ENCODE peak calls at places on chromosomes 6 and 20, in seven cellular contexts. W is MM.1S, D is transverse colon, N is progenitor cell of endocrine pancreas, Z is fibroblast of the aortic adventitia, T is upper lobe of right lung, U is IMR-90. J is an unnamed sample.

GRCh38 chr20:9689041-9689440 is 149.8 kb downstream of the PAK5 start:
- DNase-seq in W (no peak), D (no peak), N (no peak), Z (no peak), T (no peak), U (no peak), J (peak)

GRCh38 chr20:59452856-59453255 is 151.5 kb upstream of the PHACTR3 start:
- DNase-seq in W (no peak), D (no peak), N (no peak), Z (no peak), T (no peak), U (no peak), J (no peak)

GRCh38 chr6:26216015-26216885 is 129.0 kb downstream of the HFE start:
- DNase-seq in W (peak), D (peak), N (no peak), Z (peak), T (no peak), U (peak), J (peak)

GRCh38 chr6:7433211-7433610 is 43.6 kb downstream of the RIOK1 start:
- DNase-seq in W (no peak), D (no peak), N (no peak), Z (no peak), T (no peak), U (no peak), J (no peak)

GRCh38 chr6:131960371-131961133 is 9.4 kb upstream of the CCN2 start:
- DNase-seq in W (peak), D (no peak), N (no peak), Z (peak), T (no peak), U (peak), J (no peak)

GRCh38 chr6:35068644-35069043 is 72.5 kb downstream of the TCP11 start:
- DNase-seq in W (no peak), D (no peak), N (no peak), Z (no peak), T (no peak), U (no peak), J (no peak)

GRCh38 chr6:18601515-18602035 is 214.4 kb downstream of the RNF144B start:
- DNase-seq in W (no peak), D (no peak), N (no peak), Z (no peak), T (no peak), U (no peak), J (no peak)

GRCh38 chr6:10463491-10464481 is 48.9 kb upstream of the TFAP2A start:
- DNase-seq in W (no peak), D (no peak), N (no peak), Z (no peak), T (no peak), U (no peak), J (no peak)

GRCh38 chr20:49957487-49957938 is 21.3 kb downstream of the RNF114 start:
- DNase-seq in W (no peak), D (no peak), N (no peak), Z (no peak), T (no peak), U (no peak), J (no peak)

GRCh38 chr6:33279971-33280511 is 3.1 kb downstream of the B3GALT4 start:
- DNase-seq in W (no peak), D (no peak), N (peak), Z (peak), T (no peak), U (peak), J (peak)

GRCh38 chr20:57791946-57792328 is 82.1 kb upstream of the PMEPA1 start:
- DNase-seq in W (no peak), D (no peak), N (no peak), Z (no peak), T (no peak), U (no peak), J (no peak)

GRCh38 chr6:76351275-76351674 is 278.8 kb upstream of the IMPG1 start:
- DNase-seq in W (peak), D (no peak), N (no peak), Z (no peak), T (no peak), U (no peak), J (no peak)

GRCh38 chr20:53734006-53734688 is 140.5 kb upstream of the ZNF217 start:
- DNase-seq in W (no peak), D (no peak), N (no peak), Z (no peak), T (no peak), U (no peak), J (no peak)

GRCh38 chr6:108608453-108609275 is 47.9 kb downstream of the FOXO3 start:
- DNase-seq in W (peak), D (no peak), N (no peak), Z (no peak), T (no peak), U (peak), J (no peak)

GRCh38 chr6:26017567-26017966 is 55.0 kb downstream of the TRIM38 start:
- DNase-seq in W (peak), D (peak), N (no peak), Z (peak), T (peak), U (peak), J (peak)

GRCh38 chr6:35796236-35796635 is 887 bp downstream of the CLPS start:
- DNase-seq in W (no peak), D (no peak), N (no peak), Z (no peak), T (no peak), U (no peak), J (no peak)

GRCh38 chr6:7260291-7261029 is 52.5 kb downstream of the SSR1 start:
- DNase-seq in W (no peak), D (no peak), N (no peak), Z (no peak), T (no peak), U (no peak), J (no peak)

GRCh38 chr20:40265872-40266533 is 423.0 kb downstream of the MAFB start:
- DNase-seq in W (peak), D (peak), N (no peak), Z (peak), T (no peak), U (no peak), J (no peak)

GRCh38 chr20:13422637-13423036 is 201.6 kb downstream of the ISM1 start:
- DNase-seq in W (no peak), D (no peak), N (no peak), Z (no peak), T (no peak), U (peak), J (no peak)

GRCh38 chr20:18686696-18687095 is 98.8 kb downstream of the DTD1 start:
- DNase-seq in W (no peak), D (no peak), N (no peak), Z (no peak), T (no peak), U (peak), J (no peak)

GRCh38 chr20:63534831-63535651 is 2.1 kb downstream of the PTK6 start:
- DNase-seq in W (no peak), D (peak), N (no peak), Z (peak), T (no peak), U (no peak), J (peak)

GRCh38 chr6:111573118-111573883 is 32.4 kb downstream of the TRAF3IP2 start:
- DNase-seq in W (no peak), D (no peak), N (no peak), Z (peak), T (no peak), U (peak), J (no peak)

GRCh38 chr6:116248577-116248976 is 5.3 kb downstream of the TSPYL4 start:
- DNase-seq in W (no peak), D (no peak), N (no peak), Z (no peak), T (no peak), U (no peak), J (no peak)

GRCh38 chr6:167930300-167930699 is 67.2 kb upstream of the KIF25 start:
- DNase-seq in W (no peak), D (no peak), N (no peak), Z (peak), T (no peak), U (peak), J (no peak)

GRCh38 chr6:156437084-156437879 is 339.9 kb upstream of the ARID1B start:
- DNase-seq in W (no peak), D (peak), N (no peak), Z (no peak), T (no peak), U (no peak), J (no peak)

GRCh38 chr6:137423444-137424168 is 70.6 kb downstream of the OLIG3 start:
- DNase-seq in W (no peak), D (no peak), N (no peak), Z (no peak), T (no peak), U (no peak), J (no peak)

DNA sequence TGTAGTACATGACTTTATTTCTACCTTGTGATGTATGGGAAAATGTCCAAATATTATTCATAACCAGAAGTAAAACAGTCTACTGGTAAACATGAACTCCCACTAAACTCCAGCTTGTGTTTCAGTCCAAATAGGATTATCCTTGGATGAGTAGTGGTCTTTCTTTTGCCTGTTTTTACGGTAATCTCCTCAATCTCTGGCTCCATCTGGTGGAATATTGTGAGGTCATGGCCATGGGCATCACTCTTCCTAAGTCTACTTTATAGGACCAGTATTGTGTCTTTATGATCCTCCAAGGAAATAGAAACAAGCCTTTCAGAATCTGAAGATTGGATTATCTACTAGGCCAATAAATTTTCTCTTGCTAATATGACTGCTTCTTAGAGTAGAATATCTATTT is 505.0 kb downstream of the BMP2 start:
- DNase-seq in W (no peak), D (no peak), N (no peak), Z (peak), T (no peak), U (no peak), J (no peak)
- TF ChIP-seq CTCF in W (peak), D (no peak), N (peak), Z (peak), T (no peak), U (no peak), J (peak)

GRCh38 chr6:5995705-5996686 is 10.7 kb downstream of the NRN1 start:
- DNase-seq in W (no peak), D (peak), N (peak), Z (peak), T (peak), U (peak), J (peak)
- TF ChIP-seq CTCF in W (no peak), D (peak), N (peak), Z (peak), T (peak), U (peak), J (peak)

GRCh38 chr20:20452254-20452676 is 84.4 kb downstream of the INSM1 start:
- DNase-seq in W (no peak), D (peak), N (no peak), Z (peak), T (peak), U (peak), J (peak)
- TF ChIP-seq CTCF in W (no peak), D (no peak), N (no peak), Z (no peak), T (no peak), U (no peak), J (no peak)

DNA sequence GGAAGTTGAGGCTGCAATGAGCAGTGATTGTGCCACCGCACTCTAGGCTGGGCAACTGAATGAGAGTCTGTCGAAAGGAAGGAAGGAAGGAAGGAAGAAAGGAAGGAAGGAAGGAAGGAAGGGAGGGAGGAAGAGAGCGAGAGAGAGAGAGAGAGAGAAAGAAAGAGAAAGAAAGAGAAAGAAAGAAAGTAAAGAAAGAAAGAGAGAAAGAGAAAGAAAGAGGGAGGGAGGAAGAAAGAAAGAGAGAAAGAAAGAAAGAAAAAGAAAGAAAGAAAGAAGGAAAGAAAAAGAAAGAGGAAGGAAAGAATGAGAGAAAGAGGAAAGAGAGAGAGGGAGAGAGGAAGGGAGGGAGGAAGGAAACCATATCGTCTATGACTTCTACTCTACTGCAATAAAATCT is 60.2 kb downstream of the OPRM1 start:
- DNase-seq in W (no peak), D (no peak), N (no peak), Z (no peak), T (no peak), U (no peak), J (no peak)
- TF ChIP-seq CTCF in W (no peak), D (no peak), N (no peak), Z (no peak), T (no peak), U (no peak), J (no peak)

J was measured in nephron progenitor cell.